ENCODE peak calls at places on chromosomes 4 and X, in seven cellular contexts. W is A549, U is uterus, H is IMR-90, E is H54, A is stomach, L is HepG2. G is an unnamed sample.

GRCh38 chr4:141238196-141238595 is 17.5 kb downstream of the ZNF330 start:
- DNase-seq in U (no peak), A (no peak), E (no peak), W (no peak), L (no peak), H (no peak), G (no peak)

GRCh38 chrX:18119856-18120255 is 100.8 kb downstream of the BEND2 start:
- DNase-seq in E (no peak), W (no peak), U (no peak), A (no peak), L (no peak), H (no peak), G (no peak)

GRCh38 chrX:136750364-136750763 is 30.4 kb downstream of the ARHGEF6 start:
- DNase-seq in U (no peak), L (no peak), A (no peak), E (no peak), W (no peak), H (no peak), G (no peak)

GRCh38 chrX:103431316-103431715 is 55.0 kb downstream of the BEX3 start:
- DNase-seq in W (no peak), E (no peak), A (no peak), L (no peak), H (peak), U (no peak), G (no peak)

GRCh38 chr4:146957252-146957651 is 11.6 kb upstream of the TTC29 start:
- DNase-seq in W (no peak), U (no peak), L (no peak), A (no peak), H (peak), E (no peak), G (no peak)

GRCh38 chrX:104427693-104428092 is 138.3 kb upstream of the IL1RAPL2 start:
- DNase-seq in A (no peak), L (no peak), U (no peak), W (no peak), E (no peak), H (no peak), G (no peak)

GRCh38 chr4:112060212-112060611 is 85.0 kb upstream of the FAM241A start:
- DNase-seq in H (peak), W (peak), U (no peak), E (no peak), L (peak), A (no peak), G (no peak)

GRCh38 chrX:109475174-109475891 is 6.6 kb downstream of the GUCY2F start:
- DNase-seq in A (peak), E (peak), U (peak), L (peak), H (peak), W (peak), G (peak)

GRCh38 chr4:138562544-138562961 is 320.4 kb upstream of the SLC7A11 start:
- DNase-seq in E (no peak), A (no peak), W (no peak), H (peak), L (no peak), U (no peak), G (no peak)

GRCh38 chrX:10722804-10723364 is 102.5 kb upstream of the MID1 start:
- DNase-seq in H (peak), W (peak), E (peak), L (no peak), U (peak), A (peak), G (peak)

GRCh38 chr4:28357985-28358384 is 1497.3 kb downstream of the STIM2 start:
- DNase-seq in U (no peak), H (peak), E (no peak), L (no peak), A (no peak), W (no peak), G (no peak)

GRCh38 chrX:67692246-67692645 is 148.4 kb downstream of the AR start:
- DNase-seq in L (no peak), H (peak), E (no peak), W (no peak), A (no peak), U (no peak), G (no peak)

GRCh38 chr4:166913926-166914325 is 320.4 kb downstream of the SPOCK3 start:
- DNase-seq in E (no peak), W (no peak), L (no peak), H (no peak), A (no peak), U (no peak), G (no peak)

GRCh38 chr4:186982160-186982559 is 258.5 kb upstream of the FAT1 start:
- DNase-seq in U (no peak), H (no peak), L (no peak), E (no peak), A (no peak), W (no peak), G (no peak)

GRCh38 chr4:72418458-72418857 is 150.6 kb downstream of the ADAMTS3 start:
- DNase-seq in W (no peak), H (peak), E (no peak), A (no peak), L (no peak), U (peak), G (no peak)

GRCh38 chrX:108022491-108023089 is 22.3 kb upstream of the VSIG1 start:
- DNase-seq in U (no peak), L (no peak), W (no peak), A (no peak), E (no peak), H (peak), G (no peak)

GRCh38 chrX:96182366-96182765 is 502.3 kb upstream of the DIAPH2 start:
- DNase-seq in U (no peak), W (no peak), A (no peak), L (peak), H (peak), E (no peak), G (no peak)

GRCh38 chrX:21638311-21638710 is 19.8 kb downstream of the KLHL34 start:
- DNase-seq in A (no peak), H (peak), L (no peak), E (no peak), U (no peak), W (no peak), G (no peak)

GRCh38 chrX:117996918-117997480 is 119.6 kb downstream of the KLHL13 start:
- DNase-seq in U (no peak), L (peak), A (no peak), W (no peak), H (peak), E (no peak), G (no peak)

GRCh38 chr4:172619218-172619617 is 549.4 kb upstream of the GALNT7 start:
- DNase-seq in E (no peak), L (no peak), H (peak), W (no peak), U (no peak), A (no peak), G (no peak)

GRCh38 chrX:110136136-110136535 is 133.2 kb downstream of the TMEM164 start:
- DNase-seq in L (no peak), W (no peak), H (no peak), E (no peak), U (no peak), A (no peak), G (no peak)

GRCh38 chrX:50769389-50770063 is 44.5 kb downstream of the SHROOM4 start:
- DNase-seq in H (no peak), L (no peak), A (no peak), W (no peak), E (no peak), U (no peak), G (peak)
- TF ChIP-seq POLR2A in H (no peak), L (no peak), A (no peak), W (no peak), E (no peak), U (no peak), G (no peak)

GRCh38 chrX:300334-300733 is 18.3 kb downstream of the GTPBP6 start:
- DNase-seq in L (no peak), A (no peak), U (no peak), H (no peak), W (no peak), E (no peak), G (no peak)

GRCh38 chrX:295136-295535 is 14.0 kb downstream of the PLCXD1 start:
- DNase-seq in U (no peak), H (no peak), A (no peak), E (no peak), L (no peak), W (no peak), G (no peak)

GRCh38 chrX:302975-303374 is 15.6 kb downstream of the GTPBP6 start:
- DNase-seq in U (no peak), W (no peak), L (no peak), A (no peak), E (no peak), H (no peak), G (no peak)

GRCh38 chrX:292900-293897 is 12.0 kb downstream of the PLCXD1 start:
- DNase-seq in W (no peak), U (no peak), L (no peak), A (peak), H (no peak), E (no peak), G (no peak)

DNA sequence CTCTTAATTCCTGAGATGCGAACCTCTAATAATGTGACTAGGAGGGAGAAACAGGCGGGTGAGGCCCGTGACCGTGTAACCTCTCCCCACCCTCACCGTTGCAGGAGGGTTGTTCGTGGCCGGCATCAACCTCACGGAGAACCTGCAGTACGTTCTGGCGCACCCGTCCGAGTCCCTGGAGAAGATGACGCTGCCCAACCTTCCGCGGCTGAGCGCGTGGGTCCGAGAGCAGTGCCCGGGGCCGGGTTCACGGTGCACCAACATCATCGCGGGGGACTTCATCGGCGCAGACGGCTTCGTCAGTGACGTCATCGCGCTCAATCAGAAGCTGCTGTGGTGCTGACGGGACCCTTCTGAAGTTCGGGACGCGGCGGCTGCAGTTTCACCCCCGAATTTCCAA is 17.8 kb downstream of the PLCXD1 start:
- DNase-seq in E (no peak), W (no peak), A (no peak), L (no peak), H (no peak), U (no peak), G (no peak)
- TF ChIP-seq POLR2A in E (no peak), W (no peak), A (no peak), L (no peak), H (no peak), U (no peak), G (no peak)

DNA sequence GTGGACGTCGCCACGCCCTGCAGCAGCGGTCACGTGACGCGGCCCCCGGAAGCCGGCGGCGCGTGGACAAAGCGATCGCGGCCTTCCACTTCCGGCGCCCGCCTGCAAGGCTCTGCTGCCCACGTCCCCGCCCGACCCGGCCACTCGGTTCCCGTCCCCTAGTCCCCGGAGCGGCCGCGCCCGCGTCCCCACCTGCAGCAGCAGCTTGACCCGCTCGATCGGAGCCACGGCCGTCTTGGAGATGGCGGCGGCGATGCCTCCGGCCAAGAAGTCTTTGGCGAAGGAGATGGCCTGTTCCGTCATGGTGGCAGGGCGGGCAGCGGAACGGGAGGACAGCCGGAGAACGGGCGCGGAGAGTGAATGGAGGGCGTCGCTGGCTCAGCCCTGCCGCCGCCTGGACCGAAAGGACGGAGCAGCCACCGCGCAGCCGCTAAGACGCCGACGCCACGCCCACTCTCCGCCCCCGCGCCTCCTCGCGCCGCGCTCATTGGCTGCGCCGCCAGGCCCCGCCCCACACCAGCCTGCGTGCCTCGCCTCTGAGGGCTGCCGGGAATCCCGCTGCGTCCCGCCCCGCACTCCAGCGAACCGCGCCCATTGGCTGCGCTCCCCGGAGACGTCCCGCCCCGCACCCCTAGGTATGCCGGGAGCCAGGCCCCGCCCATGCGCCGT is at the start of gene SLC25A6:
- DNase-seq in W (peak), E (peak), U (peak), A (peak), H (peak), L (peak), G (peak)
- TF ChIP-seq POLR2A in W (no peak), E (peak), U (peak), A (no peak), H (peak), L (peak), G (peak)

GRCh38 chrX:2452317-2452784 is 48.4 kb downstream of the DHRSX start:
- DNase-seq in L (no peak), U (no peak), A (no peak), W (no peak), H (no peak), E (no peak), G (no peak)
- TF ChIP-seq POLR2A in L (no peak), U (no peak), A (no peak), W (peak), H (no peak), E (no peak), G (no peak)

DNA sequence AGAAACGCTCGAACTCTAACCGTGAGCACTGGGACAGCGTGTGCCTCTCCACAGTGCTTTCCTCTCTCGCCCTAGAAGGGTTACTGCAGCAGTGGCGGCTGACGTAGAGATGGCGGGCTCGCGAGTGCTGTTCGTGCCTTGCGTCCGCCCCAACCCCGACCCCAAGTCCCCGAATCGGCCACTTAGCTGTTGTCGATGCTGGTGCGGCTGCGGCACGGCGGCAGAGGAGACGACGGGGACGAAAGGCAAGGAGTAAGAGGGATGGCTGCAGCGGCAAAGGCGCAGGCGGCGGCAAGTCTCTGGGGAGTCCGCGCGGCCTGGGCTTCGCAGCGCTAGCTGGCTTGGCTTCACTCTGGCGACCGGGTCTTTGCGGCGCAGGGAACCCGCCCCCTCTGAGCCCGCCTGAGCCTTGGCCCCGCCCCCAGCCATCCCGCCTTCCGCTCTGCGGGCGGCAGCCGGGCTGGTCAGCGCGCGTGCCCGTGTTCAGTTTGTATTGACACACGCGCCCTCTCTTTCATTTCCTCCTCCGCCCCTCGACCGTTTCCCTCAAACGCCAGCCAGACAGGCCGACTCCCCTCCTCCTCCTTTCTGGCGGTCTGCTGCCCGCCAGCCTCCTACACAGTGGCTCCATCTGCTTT is at the start of gene SPIN4:
- DNase-seq in A (peak), U (peak), L (peak), E (peak), H (peak), W (peak), G (peak)
- TF ChIP-seq POLR2A in A (no peak), U (peak), L (peak), E (peak), H (peak), W (peak), G (peak)

GRCh38 chrX:49041683-49042529 is 1.3 kb downstream of the TFE3 start:
- DNase-seq in L (no peak), E (no peak), A (no peak), W (peak), H (peak), U (no peak), G (no peak)

GRCh38 chrX:49043987-49044281 is 777 bp upstream of the TFE3 start:
- DNase-seq in W (no peak), A (no peak), H (no peak), U (no peak), L (no peak), E (no peak), G (no peak)

GRCh38 chrX:49040376-49040955 is 2.7 kb downstream of the TFE3 start:
- DNase-seq in L (no peak), U (no peak), W (peak), H (peak), E (no peak), A (no peak), G (no peak)

GRCh38 chrX:49042581-49043219 is 457 bp downstream of the TFE3 start:
- DNase-seq in E (no peak), L (no peak), W (no peak), H (no peak), A (no peak), U (no peak), G (no peak)

DNA sequence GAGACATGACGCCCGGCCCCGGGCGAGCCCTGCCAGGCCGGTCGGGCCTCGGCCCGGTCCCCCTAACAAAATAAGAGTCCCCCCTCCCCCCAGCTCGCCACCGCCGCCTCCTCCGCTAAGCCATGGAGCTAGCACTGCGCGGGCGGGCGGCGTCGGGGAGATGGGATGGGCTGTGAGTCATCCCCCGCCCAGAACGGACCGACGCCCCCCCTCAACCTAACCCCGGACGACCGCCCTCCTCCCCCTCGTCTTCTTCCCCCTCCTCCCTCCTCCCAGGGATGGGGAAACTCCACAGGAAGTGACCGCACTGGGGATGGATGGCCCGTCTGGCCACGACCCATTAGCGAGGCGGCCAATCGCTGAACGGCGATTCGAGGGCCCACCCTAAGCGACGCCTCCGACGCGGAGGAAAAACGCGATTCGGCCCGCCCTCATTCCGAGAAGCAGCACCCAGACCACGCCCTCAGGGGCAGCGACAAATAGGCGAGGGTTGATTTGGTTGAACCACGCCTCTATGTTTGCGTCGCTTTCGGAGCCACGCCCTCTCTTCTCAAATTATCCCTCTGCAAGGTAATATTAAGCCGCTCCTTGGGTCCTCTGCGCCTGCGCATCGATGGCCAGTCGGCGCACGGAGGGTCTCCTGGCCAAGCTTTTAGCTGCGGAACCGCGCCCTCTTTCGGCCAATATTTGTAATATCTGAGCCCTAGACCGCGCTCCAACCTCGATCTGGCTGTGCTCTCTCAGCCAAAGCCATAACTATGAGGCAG is at the start of gene TFE3:
- DNase-seq in L (peak), H (peak), U (peak), W (peak), A (peak), E (peak), G (peak)
- TF ChIP-seq POLR2A in L (no peak), H (peak), U (peak), W (peak), A (no peak), E (peak), G (peak)

GRCh38 chr4:87930629-87931028 is 44.9 kb upstream of the SPP1 start:
- DNase-seq in W (no peak), H (no peak), E (no peak), L (no peak), A (no peak), U (no peak), G (no peak)

GRCh38 chr4:87934157-87934704 is 41.3 kb upstream of the SPP1 start:
- DNase-seq in A (no peak), H (no peak), W (no peak), L (no peak), E (no peak), U (no peak), G (no peak)

GRCh38 chr4:87931932-87932331 is 43.6 kb upstream of the SPP1 start:
- DNase-seq in L (no peak), U (no peak), E (no peak), H (no peak), W (no peak), A (no peak), G (no peak)

GRCh38 chr4:87933337-87933736 is 42.2 kb upstream of the SPP1 start:
- DNase-seq in H (no peak), A (no peak), L (no peak), U (no peak), W (no peak), E (no peak), G (no peak)

GRCh38 chr4:87932718-87933136 is 42.8 kb upstream of the SPP1 start:
- DNase-seq in H (no peak), A (no peak), L (no peak), E (no peak), W (no peak), U (no peak), G (no peak)
- TF ChIP-seq POLR2A in H (no peak), A (no peak), L (no peak), E (no peak), W (no peak), U (no peak), G (no peak)